ENCODE peak calls at places on chromosomes 5 and 9, in eight cellular contexts. One of them, this sample, is unnamed.

GRCh38 chr5:82793808-82794419 is 283.3 kb downstream of the TMEM167A start:
- DNase-seq in aorta: no peak
- DNase-seq in K562: peak; percentile 48
- DNase-seq in body of pancreas: peak; percentile 17
- DNase-seq in GM23248: peak; percentile 38
- DNase-seq in neuronal stem cell: peak; percentile 21
- DNase-seq in heart left ventricle: no peak
- DNase-seq in tibial nerve: no peak
- DNase-seq in this sample: no peak

GRCh38 chr9:135047026-135047350 is 40.5 kb upstream of the OLFM1 start:
- DNase-seq in neuronal stem cell: no peak
- DNase-seq in tibial nerve: no peak
- DNase-seq in heart left ventricle: no peak
- DNase-seq in aorta: no peak
- DNase-seq in body of pancreas: no peak
- DNase-seq in GM23248: no peak
- DNase-seq in K562: no peak
- DNase-seq in this sample: no peak

GRCh38 chr5:159022178-159022556 is 77.5 kb downstream of the EBF1 start:
- DNase-seq in body of pancreas: peak; percentile 17
- DNase-seq in aorta: peak; percentile 66
- DNase-seq in K562: no peak
- DNase-seq in heart left ventricle: peak; percentile 73
- DNase-seq in tibial nerve: no peak
- DNase-seq in neuronal stem cell: no peak
- DNase-seq in GM23248: peak; percentile 96
- DNase-seq in this sample: no peak

GRCh38 chr5:148457183-148457620 is 73.4 kb downstream of the FBXO38 start:
- DNase-seq in aorta: no peak
- DNase-seq in neuronal stem cell: no peak
- DNase-seq in tibial nerve: no peak
- DNase-seq in GM23248: peak; percentile 21
- DNase-seq in body of pancreas: no peak
- DNase-seq in K562: peak; percentile 16
- DNase-seq in heart left ventricle: no peak
- DNase-seq in this sample: no peak

GRCh38 chr5:132469380-132470372 is 20.9 kb downstream of the IRF1 start:
- DNase-seq in GM23248: no peak
- DNase-seq in aorta: no peak
- DNase-seq in neuronal stem cell: no peak
- DNase-seq in K562: no peak
- DNase-seq in heart left ventricle: no peak
- DNase-seq in tibial nerve: no peak
- DNase-seq in body of pancreas: peak; percentile 6
- DNase-seq in this sample: no peak

GRCh38 chr9:105846825-105847224 is 152.5 kb downstream of the TMEM38B start:
- DNase-seq in GM23248: no peak
- DNase-seq in neuronal stem cell: no peak
- DNase-seq in tibial nerve: no peak
- DNase-seq in body of pancreas: no peak
- DNase-seq in heart left ventricle: no peak
- DNase-seq in aorta: no peak
- DNase-seq in K562: no peak
- DNase-seq in this sample: no peak

GRCh38 chr5:176579323-176579722 is 30.2 kb downstream of the CDHR2 start:
- DNase-seq in aorta: no peak
- DNase-seq in heart left ventricle: no peak
- DNase-seq in tibial nerve: no peak
- DNase-seq in GM23248: no peak
- DNase-seq in body of pancreas: no peak
- DNase-seq in K562: no peak
- DNase-seq in neuronal stem cell: no peak
- DNase-seq in this sample: no peak

GRCh38 chr5:68171101-68171558 is 44.4 kb upstream of the PIK3R1 start:
- DNase-seq in tibial nerve: peak; percentile 73
- DNase-seq in neuronal stem cell: peak; percentile 31
- DNase-seq in GM23248: peak; percentile 54
- DNase-seq in K562: no peak
- DNase-seq in heart left ventricle: peak; percentile 79
- DNase-seq in aorta: peak; percentile 67
- DNase-seq in body of pancreas: peak; percentile 60
- DNase-seq in this sample: no peak

GRCh38 chr5:1208221-1208742 is 6.9 kb downstream of the SLC6A19 start:
- DNase-seq in K562: no peak
- DNase-seq in aorta: peak; percentile 17
- DNase-seq in body of pancreas: no peak
- DNase-seq in tibial nerve: no peak
- DNase-seq in GM23248: no peak
- DNase-seq in neuronal stem cell: no peak
- DNase-seq in heart left ventricle: no peak
- DNase-seq in this sample: no peak

GRCh38 chr5:156920861-156921431 is 42.1 kb downstream of the TIMD4 start:
- DNase-seq in aorta: no peak
- DNase-seq in body of pancreas: no peak
- DNase-seq in heart left ventricle: no peak
- DNase-seq in tibial nerve: no peak
- DNase-seq in K562: no peak
- DNase-seq in GM23248: no peak
- DNase-seq in neuronal stem cell: no peak
- DNase-seq in this sample: no peak

GRCh38 chr9:18979367-18979766 is 53.6 kb downstream of the SAXO1 start:
- DNase-seq in aorta: no peak
- DNase-seq in K562: no peak
- DNase-seq in tibial nerve: no peak
- DNase-seq in neuronal stem cell: no peak
- DNase-seq in GM23248: peak; percentile 86
- DNase-seq in body of pancreas: no peak
- DNase-seq in heart left ventricle: no peak
- DNase-seq in this sample: no peak

GRCh38 chr9:5884191-5884590 is 6.5 kb upstream of the MLANA start:
- DNase-seq in tibial nerve: no peak
- DNase-seq in heart left ventricle: no peak
- DNase-seq in GM23248: no peak
- DNase-seq in body of pancreas: no peak
- DNase-seq in K562: no peak
- DNase-seq in neuronal stem cell: no peak
- DNase-seq in aorta: no peak
- DNase-seq in this sample: no peak

GRCh38 chr5:37838152-37838932 is 1.5 kb downstream of the GDNF start:
- DNase-seq in K562: no peak
- DNase-seq in neuronal stem cell: no peak
- DNase-seq in heart left ventricle: no peak
- DNase-seq in GM23248: peak; percentile 82
- DNase-seq in aorta: no peak
- DNase-seq in tibial nerve: no peak
- DNase-seq in body of pancreas: no peak
- DNase-seq in this sample: no peak

GRCh38 chr9:98958271-98958989 is 14.7 kb downstream of the COL15A1 start:
- DNase-seq in K562: no peak
- DNase-seq in GM23248: peak; percentile 95
- DNase-seq in heart left ventricle: no peak
- DNase-seq in tibial nerve: no peak
- DNase-seq in aorta: no peak
- DNase-seq in neuronal stem cell: no peak
- DNase-seq in body of pancreas: no peak
- DNase-seq in this sample: no peak

DNA sequence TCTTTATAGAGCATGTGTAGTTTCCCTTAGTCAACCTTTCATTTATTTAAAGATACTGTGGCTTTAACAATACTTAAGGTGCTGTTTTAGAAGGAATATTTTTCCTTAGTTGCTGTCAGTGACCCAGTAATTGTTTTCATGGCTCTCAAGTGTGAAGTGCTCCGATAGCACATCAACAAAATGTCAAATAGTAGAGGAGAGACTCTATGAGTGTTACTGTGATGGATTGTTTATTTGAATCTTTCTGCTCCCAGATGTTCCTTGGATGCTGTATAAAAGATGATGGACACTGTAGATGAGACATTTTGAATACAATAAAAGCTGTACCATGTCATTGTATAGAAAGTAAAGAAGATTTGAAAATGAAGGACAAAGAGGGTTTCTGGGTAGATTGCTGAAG is 1185.7 kb upstream of the C9orf72 start:
- DNase-seq in tibial nerve: no peak
- DNase-seq in heart left ventricle: no peak
- DNase-seq in K562: no peak
- DNase-seq in neuronal stem cell: no peak
- DNase-seq in GM23248: no peak
- DNase-seq in aorta: no peak
- DNase-seq in body of pancreas: no peak
- DNase-seq in this sample: no peak
- H3K36me3 ChIP-seq in tibial nerve: no peaks in the 10 kb centered on the region
- H3K36me3 ChIP-seq in heart left ventricle: no peaks in the 10 kb centered on the region
- H3K36me3 ChIP-seq in K562: no peaks in the 10 kb centered on the region
- H3K36me3 ChIP-seq in neuronal stem cell: no peaks in the 10 kb centered on the region
- H3K36me3 ChIP-seq in GM23248: no peaks in the 10 kb centered on the region
- H3K36me3 ChIP-seq in aorta: no peaks in the 10 kb centered on the region
- H3K36me3 ChIP-seq in body of pancreas: no peaks in the 10 kb centered on the region
- H3K36me3 ChIP-seq in this sample: no peaks in the 10 kb centered on the region

DNA sequence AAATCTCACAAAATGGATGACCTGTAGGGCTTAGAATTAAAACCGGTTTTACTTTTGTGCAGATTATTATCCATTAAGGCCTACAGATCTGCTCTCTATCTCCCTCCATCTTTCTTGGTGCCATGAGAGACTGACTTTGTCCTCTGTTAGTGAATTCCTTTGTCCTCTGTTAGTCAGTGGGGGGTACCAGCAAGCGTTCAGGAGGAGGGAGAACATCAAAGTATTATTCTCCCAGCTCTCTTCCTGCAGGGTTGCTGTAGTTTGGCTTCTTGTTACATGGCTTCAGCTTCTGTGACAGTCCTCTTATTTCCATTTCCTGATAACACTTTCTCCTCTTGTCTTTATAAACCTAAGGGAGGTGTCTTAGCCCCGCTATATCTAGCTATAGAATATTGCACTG is 850.5 kb upstream of the SEMA6A start:
- DNase-seq in aorta: no peak
- DNase-seq in heart left ventricle: no peak
- DNase-seq in body of pancreas: no peak
- DNase-seq in K562: no peak
- DNase-seq in neuronal stem cell: no peak
- DNase-seq in GM23248: no peak
- DNase-seq in tibial nerve: no peak
- DNase-seq in this sample: no peak
- H3K36me3 ChIP-seq in aorta: no peaks in the 10 kb centered on the region
- H3K36me3 ChIP-seq in heart left ventricle: no peaks in the 10 kb centered on the region
- H3K36me3 ChIP-seq in body of pancreas: no peaks in the 10 kb centered on the region
- H3K36me3 ChIP-seq in K562: no peaks in the 10 kb centered on the region
- H3K36me3 ChIP-seq in neuronal stem cell: no peaks in the 10 kb centered on the region
- H3K36me3 ChIP-seq in GM23248: no peaks in the 10 kb centered on the region
- H3K36me3 ChIP-seq in tibial nerve: no peaks in the 10 kb centered on the region
- H3K36me3 ChIP-seq in this sample: no peaks in the 10 kb centered on the region

GRCh38 chr9:130696996-130697395 is 3.4 kb downstream of the EXOSC2 start:
- DNase-seq in aorta: no peak
- DNase-seq in heart left ventricle: no peak
- DNase-seq in K562: no peak
- DNase-seq in GM23248: no peak
- DNase-seq in neuronal stem cell: no peak
- DNase-seq in body of pancreas: no peak
- DNase-seq in tibial nerve: no peak
- DNase-seq in this sample: no peak
- H3K36me3 ChIP-seq in aorta: peaks cover 7% of the 10 kb centered on the region
- H3K36me3 ChIP-seq in heart left ventricle: peaks cover 57% of the 10 kb centered on the region
- H3K36me3 ChIP-seq in K562: peaks cover 65% of the 10 kb centered on the region
- H3K36me3 ChIP-seq in GM23248: peaks cover 23% of the 10 kb centered on the region
- H3K36me3 ChIP-seq in neuronal stem cell: peaks cover 42% of the 10 kb centered on the region
- H3K36me3 ChIP-seq in body of pancreas: peaks cover 10% of the 10 kb centered on the region
- H3K36me3 ChIP-seq in tibial nerve: no peaks in the 10 kb centered on the region
- H3K36me3 ChIP-seq in this sample: peaks cover 11% of the 10 kb centered on the region

DNA sequence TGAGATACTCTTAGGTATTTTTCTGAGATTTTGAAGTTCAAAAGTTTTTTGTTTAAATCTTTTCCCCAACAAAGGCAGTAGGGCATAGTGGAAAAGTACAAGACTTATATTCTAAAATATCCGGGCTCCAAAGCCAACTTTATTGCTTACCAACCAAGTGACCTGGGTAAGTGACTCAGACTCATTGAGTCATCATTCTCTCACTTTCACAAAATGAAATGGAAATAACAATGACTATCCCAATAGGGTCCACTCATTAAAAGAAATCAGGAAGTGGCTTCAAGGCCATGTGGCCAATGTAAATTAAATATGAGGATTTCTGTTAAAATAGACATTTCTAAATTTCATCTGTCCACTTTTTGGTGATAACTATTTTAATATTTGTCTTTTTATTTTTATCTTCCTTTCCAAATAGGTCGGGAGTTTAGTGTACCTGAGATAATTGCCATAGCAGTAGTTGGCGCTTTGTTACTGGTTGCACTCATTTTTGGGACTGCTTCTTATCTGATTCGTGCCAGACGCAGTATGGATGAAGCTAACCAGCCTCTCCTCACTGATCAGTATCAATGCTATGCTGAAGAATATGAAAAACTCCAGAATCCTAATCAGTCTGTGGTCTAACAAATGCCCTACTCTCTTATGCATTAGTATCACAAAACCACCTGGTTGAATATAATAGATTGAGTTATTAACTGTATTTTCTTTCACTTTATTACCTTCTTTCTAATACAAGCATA is 15.5 kb downstream of the TYRP1 start:
- DNase-seq in aorta: no peak
- DNase-seq in body of pancreas: no peak
- DNase-seq in heart left ventricle: no peak
- DNase-seq in K562: no peak
- DNase-seq in GM23248: peak; percentile 88
- DNase-seq in neuronal stem cell: no peak
- DNase-seq in tibial nerve: no peak
- DNase-seq in this sample: no peak
- H3K36me3 ChIP-seq in aorta: no peaks in the 10 kb centered on the region
- H3K36me3 ChIP-seq in body of pancreas: no peaks in the 10 kb centered on the region
- H3K36me3 ChIP-seq in heart left ventricle: peaks cover 22% of the 10 kb centered on the region
- H3K36me3 ChIP-seq in K562: no peaks in the 10 kb centered on the region
- H3K36me3 ChIP-seq in GM23248: no peaks in the 10 kb centered on the region
- H3K36me3 ChIP-seq in neuronal stem cell: no peaks in the 10 kb centered on the region
- H3K36me3 ChIP-seq in tibial nerve: no peaks in the 10 kb centered on the region
- H3K36me3 ChIP-seq in this sample: no peaks in the 10 kb centered on the region

GRCh38 chr9:127892831-127893230 is 6.6 kb downstream of the ST6GALNAC6 start:
- DNase-seq in neuronal stem cell: no peak
- DNase-seq in heart left ventricle: no peak
- DNase-seq in GM23248: no peak
- DNase-seq in body of pancreas: no peak
- DNase-seq in aorta: no peak
- DNase-seq in K562: no peak
- DNase-seq in tibial nerve: no peak
- DNase-seq in this sample: no peak
- H3K36me3 ChIP-seq in neuronal stem cell: peaks cover 46% of the 10 kb centered on the region
- H3K36me3 ChIP-seq in heart left ventricle: peaks cover 80% of the 10 kb centered on the region
- H3K36me3 ChIP-seq in GM23248: peaks cover 72% of the 10 kb centered on the region
- H3K36me3 ChIP-seq in body of pancreas: peaks cover 28% of the 10 kb centered on the region
- H3K36me3 ChIP-seq in aorta: peaks cover 25% of the 10 kb centered on the region
- H3K36me3 ChIP-seq in K562: peaks cover 79% of the 10 kb centered on the region
- H3K36me3 ChIP-seq in tibial nerve: peaks cover 35% of the 10 kb centered on the region
- H3K36me3 ChIP-seq in this sample: peaks cover 16% of the 10 kb centered on the region

This sample was measured in mucosa of descending colon.